ENCODE peak calls at places on chromosomes 16 and 17, in seven cellular contexts. One of them, this sample, is unnamed. For H3K36me3, the result is how much of the 10 kb centered on the place peaks cover.

GRCh38 chr17:78046923-78047322 is 81.6 kb downstream of the TMC6 start:
- DNase-seq in MM.1S: no peak
- DNase-seq in PC-3: peak
- DNase-seq in neural progenitor cell: no peak
- DNase-seq in HCT116: no peak
- DNase-seq in OCI-LY7: no peak
- DNase-seq in SK-N-SH: no peak
- DNase-seq in this sample: no peak

GRCh38 chr16:3881499-3881995 is 1.0 kb upstream of the CREBBP start:
- DNase-seq in neural progenitor cell: no peak
- DNase-seq in PC-3: no peak
- DNase-seq in MM.1S: no peak
- DNase-seq in HCT116: no peak
- DNase-seq in OCI-LY7: no peak
- DNase-seq in SK-N-SH: no peak
- DNase-seq in this sample: no peak

GRCh38 chr17:22503322-22503899 is 811.1 kb downstream of the KCNJ18 start:
- DNase-seq in PC-3: no peak
- DNase-seq in OCI-LY7: no peak
- DNase-seq in neural progenitor cell: no peak
- DNase-seq in MM.1S: no peak
- DNase-seq in SK-N-SH: no peak
- DNase-seq in HCT116: no peak
- DNase-seq in this sample: no peak

GRCh38 chr17:21003007-21003621 is 39.7 kb downstream of the USP22 start:
- DNase-seq in MM.1S: no peak
- DNase-seq in SK-N-SH: no peak
- DNase-seq in HCT116: no peak
- DNase-seq in PC-3: no peak
- DNase-seq in neural progenitor cell: no peak
- DNase-seq in OCI-LY7: no peak
- DNase-seq in this sample: no peak

GRCh38 chr16:68420366-68420765 is 27.9 kb downstream of the SMPD3 start:
- DNase-seq in OCI-LY7: no peak
- DNase-seq in neural progenitor cell: no peak
- DNase-seq in HCT116: no peak
- DNase-seq in MM.1S: no peak
- DNase-seq in SK-N-SH: no peak
- DNase-seq in PC-3: no peak
- DNase-seq in this sample: no peak

GRCh38 chr17:933168-934083 is 46.1 kb downstream of the NXN start:
- DNase-seq in PC-3: peak
- DNase-seq in HCT116: peak
- DNase-seq in MM.1S: no peak
- DNase-seq in neural progenitor cell: peak
- DNase-seq in OCI-LY7: no peak
- DNase-seq in SK-N-SH: no peak
- DNase-seq in this sample: peak

GRCh38 chr17:63998050-63998720 is at the start of gene PRR29:
- DNase-seq in OCI-LY7: peak
- DNase-seq in PC-3: peak
- DNase-seq in HCT116: no peak
- DNase-seq in neural progenitor cell: peak
- DNase-seq in MM.1S: peak
- DNase-seq in SK-N-SH: peak
- DNase-seq in this sample: peak

GRCh38 chr16:4183258-4184037 is 58.4 kb downstream of the SRL start:
- DNase-seq in OCI-LY7: peak
- DNase-seq in neural progenitor cell: peak
- DNase-seq in MM.1S: peak
- DNase-seq in PC-3: peak
- DNase-seq in HCT116: peak
- DNase-seq in SK-N-SH: peak
- DNase-seq in this sample: peak

GRCh38 chr17:82804442-82805191 is 35.2 kb downstream of the ZNF750 start:
- DNase-seq in OCI-LY7: no peak
- DNase-seq in MM.1S: no peak
- DNase-seq in SK-N-SH: no peak
- DNase-seq in neural progenitor cell: no peak
- DNase-seq in HCT116: no peak
- DNase-seq in PC-3: no peak
- DNase-seq in this sample: no peak

GRCh38 chr16:10668322-10669045 is 26.2 kb downstream of the TEKT5 start:
- DNase-seq in neural progenitor cell: peak
- DNase-seq in SK-N-SH: peak
- DNase-seq in MM.1S: peak
- DNase-seq in OCI-LY7: peak
- DNase-seq in HCT116: no peak
- DNase-seq in PC-3: peak
- DNase-seq in this sample: peak

GRCh38 chr16:89026121-89026612 is 49.2 kb upstream of the CBFA2T3 start:
- DNase-seq in HCT116: peak
- DNase-seq in MM.1S: no peak
- DNase-seq in OCI-LY7: peak
- DNase-seq in SK-N-SH: no peak
- DNase-seq in PC-3: peak
- DNase-seq in neural progenitor cell: no peak
- DNase-seq in this sample: peak

GRCh38 chr17:79788989-79789942 is 7.6 kb downstream of the CBX8 start:
- DNase-seq in MM.1S: no peak
- DNase-seq in OCI-LY7: no peak
- DNase-seq in neural progenitor cell: peak
- DNase-seq in PC-3: no peak
- DNase-seq in SK-N-SH: no peak
- DNase-seq in HCT116: no peak
- DNase-seq in this sample: no peak

GRCh38 chr16:77723108-77723514 is 797 bp downstream of the NUDT7 start:
- DNase-seq in neural progenitor cell: no peak
- DNase-seq in SK-N-SH: peak
- DNase-seq in MM.1S: peak
- DNase-seq in OCI-LY7: peak
- DNase-seq in HCT116: no peak
- DNase-seq in PC-3: no peak
- DNase-seq in this sample: peak

GRCh38 chr17:21373034-21373433 is 3.1 kb upstream of the KCNJ12 start:
- DNase-seq in neural progenitor cell: no peak
- DNase-seq in OCI-LY7: peak
- DNase-seq in MM.1S: peak
- DNase-seq in HCT116: no peak
- DNase-seq in PC-3: no peak
- DNase-seq in SK-N-SH: no peak
- DNase-seq in this sample: no peak

GRCh38 chr17:8873801-8874715 is 6.6 kb upstream of the PIK3R6 start:
- DNase-seq in MM.1S: no peak
- DNase-seq in neural progenitor cell: no peak
- DNase-seq in SK-N-SH: no peak
- DNase-seq in HCT116: no peak
- DNase-seq in PC-3: no peak
- DNase-seq in OCI-LY7: no peak
- DNase-seq in this sample: no peak

GRCh38 chr17:8871081-8871581 is 3.7 kb upstream of the PIK3R6 start:
- DNase-seq in PC-3: no peak
- DNase-seq in HCT116: no peak
- DNase-seq in OCI-LY7: no peak
- DNase-seq in neural progenitor cell: no peak
- DNase-seq in SK-N-SH: no peak
- DNase-seq in MM.1S: no peak
- DNase-seq in this sample: no peak

GRCh38 chr17:8872705-8873426 is 5.4 kb upstream of the PIK3R6 start:
- DNase-seq in SK-N-SH: no peak
- DNase-seq in OCI-LY7: no peak
- DNase-seq in MM.1S: no peak
- DNase-seq in PC-3: no peak
- DNase-seq in neural progenitor cell: no peak
- DNase-seq in HCT116: no peak
- DNase-seq in this sample: no peak

GRCh38 chr17:8870406-8871040 is 3.0 kb upstream of the PIK3R6 start:
- DNase-seq in MM.1S: no peak
- DNase-seq in HCT116: no peak
- DNase-seq in PC-3: no peak
- DNase-seq in neural progenitor cell: no peak
- DNase-seq in SK-N-SH: no peak
- DNase-seq in OCI-LY7: no peak
- DNase-seq in this sample: no peak

GRCh38 chr17:8872036-8872704 is 4.7 kb upstream of the PIK3R6 start:
- DNase-seq in MM.1S: no peak
- DNase-seq in OCI-LY7: no peak
- DNase-seq in PC-3: no peak
- DNase-seq in HCT116: no peak
- DNase-seq in SK-N-SH: no peak
- DNase-seq in neural progenitor cell: no peak
- DNase-seq in this sample: no peak
- H2AFZ ChIP-seq in MM.1S: no peak
- H2AFZ ChIP-seq in OCI-LY7: no peak
- H2AFZ ChIP-seq in PC-3: no peak
- H2AFZ ChIP-seq in HCT116: no peak
- H2AFZ ChIP-seq in SK-N-SH: no peak
- H2AFZ ChIP-seq in neural progenitor cell: no peak
- H2AFZ ChIP-seq in this sample: no peak

DNA sequence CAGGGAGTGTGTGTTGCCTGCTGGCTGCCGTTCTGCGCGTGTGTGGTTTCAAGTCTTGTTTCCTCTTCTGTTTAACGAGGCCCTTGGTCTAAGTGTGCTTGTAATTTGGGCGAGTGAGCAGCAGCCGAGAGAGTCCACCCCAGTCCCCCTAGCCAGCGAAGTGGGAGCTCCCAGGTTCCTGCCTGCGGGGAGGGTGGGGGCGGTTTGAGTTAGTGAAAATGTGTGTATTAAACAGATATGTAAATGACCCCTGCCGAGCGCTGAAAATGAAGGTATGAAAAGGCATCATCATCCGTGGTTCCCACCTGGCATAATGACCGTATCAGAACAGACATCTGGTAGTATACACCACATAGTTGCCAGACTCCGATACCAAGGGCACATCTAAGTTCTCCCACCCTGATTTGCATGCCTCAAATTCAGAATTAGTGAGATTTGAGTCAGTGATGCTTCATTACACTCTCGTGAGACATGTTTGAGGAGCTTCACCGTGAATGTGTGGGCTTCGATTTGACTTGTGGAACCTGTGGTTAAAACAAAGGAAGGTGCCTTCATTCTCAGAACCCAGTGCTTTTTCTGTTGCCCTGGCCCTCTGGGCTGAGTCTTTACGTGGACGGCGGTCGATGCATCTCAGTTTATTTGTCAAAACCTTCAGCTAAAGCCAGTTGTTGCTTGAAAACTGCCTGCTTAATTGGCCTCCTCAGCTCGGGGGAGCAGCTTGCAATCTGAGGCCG is 114.4 kb upstream of the CHMP6 start:
- DNase-seq in OCI-LY7: no peak
- DNase-seq in SK-N-SH: no peak
- DNase-seq in neural progenitor cell: no peak
- DNase-seq in HCT116: no peak
- DNase-seq in MM.1S: no peak
- DNase-seq in PC-3: no peak
- DNase-seq in this sample: no peak
- TF ChIP-seq EZH2phosphoT487 in OCI-LY7: no peak
- TF ChIP-seq EZH2phosphoT487 in SK-N-SH: no peak
- TF ChIP-seq EZH2phosphoT487 in neural progenitor cell: no peak
- TF ChIP-seq EZH2phosphoT487 in HCT116: no peak
- TF ChIP-seq EZH2phosphoT487 in MM.1S: no peak
- TF ChIP-seq EZH2phosphoT487 in PC-3: no peak
- TF ChIP-seq EZH2phosphoT487 in this sample: no peak

GRCh38 chr17:51279183-51279582 is 18.8 kb downstream of the UTP18 start:
- DNase-seq in neural progenitor cell: no peak
- DNase-seq in OCI-LY7: no peak
- DNase-seq in PC-3: no peak
- DNase-seq in MM.1S: no peak
- DNase-seq in HCT116: no peak
- DNase-seq in SK-N-SH: no peak
- DNase-seq in this sample: no peak
- H3K36me3 ChIP-seq in neural progenitor cell: under half
- H3K36me3 ChIP-seq in OCI-LY7: half or more
- H3K36me3 ChIP-seq in PC-3: half or more
- H3K36me3 ChIP-seq in MM.1S: under half
- H3K36me3 ChIP-seq in HCT116: half or more
- H3K36me3 ChIP-seq in SK-N-SH: half or more
- H3K36me3 ChIP-seq in this sample: under half

GRCh38 chr17:4789701-4789950 is 862 bp downstream of the GLTPD2 start:
- DNase-seq in PC-3: no peak
- DNase-seq in OCI-LY7: no peak
- DNase-seq in MM.1S: no peak
- DNase-seq in HCT116: peak
- DNase-seq in neural progenitor cell: no peak
- DNase-seq in SK-N-SH: no peak
- DNase-seq in this sample: no peak
- H2AFZ ChIP-seq in PC-3: peak
- H2AFZ ChIP-seq in OCI-LY7: peak
- H2AFZ ChIP-seq in MM.1S: peak
- H2AFZ ChIP-seq in HCT116: no peak
- H2AFZ ChIP-seq in neural progenitor cell: peak
- H2AFZ ChIP-seq in SK-N-SH: peak
- H2AFZ ChIP-seq in this sample: peak

DNA sequence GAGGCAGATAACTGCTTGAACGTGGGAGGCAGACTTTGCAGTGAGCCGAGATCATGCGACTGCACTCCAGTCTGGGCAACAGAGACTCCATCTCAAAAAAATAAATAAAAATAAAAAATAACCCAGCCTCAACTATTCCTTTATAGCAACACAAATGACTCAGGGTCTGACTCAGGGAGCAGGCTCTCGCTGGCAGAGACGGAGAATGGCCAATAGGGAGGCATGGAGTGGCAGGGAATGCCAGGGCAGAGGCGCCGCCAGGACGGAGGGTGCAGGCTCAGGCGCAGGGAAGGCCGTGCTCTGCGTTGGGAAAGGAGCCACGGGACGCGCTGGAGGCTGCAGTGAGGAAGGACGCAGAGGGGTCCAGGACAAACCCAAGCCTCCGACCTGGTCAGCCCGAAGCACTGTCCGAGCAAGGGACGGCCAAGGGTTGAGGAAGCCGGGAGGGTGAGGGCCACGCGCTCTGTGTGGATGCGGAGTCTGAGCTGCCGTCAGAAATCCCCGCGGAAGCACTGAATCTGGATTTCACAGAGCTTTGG is 40.3 kb downstream of the PKD1 start:
- DNase-seq in SK-N-SH: no peak
- DNase-seq in neural progenitor cell: no peak
- DNase-seq in HCT116: no peak
- DNase-seq in PC-3: peak
- DNase-seq in OCI-LY7: no peak
- DNase-seq in MM.1S: no peak
- DNase-seq in this sample: peak
- TF ChIP-seq EZH2phosphoT487 in SK-N-SH: no peak
- TF ChIP-seq EZH2phosphoT487 in neural progenitor cell: no peak
- TF ChIP-seq EZH2phosphoT487 in HCT116: no peak
- TF ChIP-seq EZH2phosphoT487 in PC-3: no peak
- TF ChIP-seq EZH2phosphoT487 in OCI-LY7: no peak
- TF ChIP-seq EZH2phosphoT487 in MM.1S: no peak
- TF ChIP-seq EZH2phosphoT487 in this sample: no peak

This sample was measured in GM23248.